ENCODE peak calls at places on chromosomes 4 and X, in nine cellular contexts. L is HAP-1, G is GM23248, M is pancreas, E is IMR-90, C is mesenchymal stem cell, A is bronchial epithelial cell, O is colonic mucosa, Y is suprapubic skin. W is an unnamed sample.

GRCh38 chr4:184400375-184400870 is 73.9 kb downstream of the IRF2 start:
- DNase-seq in L (no peak), G (peak; percentile 94), M (no peak), E (peak; percentile 97), C (peak; percentile 52), A (peak; percentile 95), O (no peak), Y (no peak), W (no peak)

GRCh38 chrX:20653070-20653469 is 386.4 kb upstream of the RPS6KA3 start:
- DNase-seq in L (no peak), G (peak; percentile 9), M (no peak), E (no peak), C (no peak), A (peak; percentile 32), O (no peak), Y (no peak), W (no peak)

GRCh38 chrX:18129694-18130093 is 91.0 kb downstream of the BEND2 start:
- DNase-seq in L (no peak), G (no peak), M (no peak), E (no peak), C (no peak), A (no peak), O (no peak), Y (no peak), W (no peak)

GRCh38 chrX:10112510-10112909 is 44.3 kb upstream of the CLCN4 start:
- DNase-seq in L (no peak), G (no peak), M (no peak), E (no peak), C (no peak), A (no peak), O (no peak), Y (no peak), W (no peak)

GRCh38 chr4:120921456-120922389 is 803 bp downstream of the PRDM5 start:
- DNase-seq in L (peak; percentile 8), G (peak; percentile 84), M (peak; percentile 84), E (peak; percentile 68), C (peak; percentile 76), A (peak; percentile 47), O (peak; percentile 71), Y (peak; percentile 86), W (peak; percentile 69)

GRCh38 chrX:74924449-74925209 is 623 bp downstream of the NEXMIF start:
- DNase-seq in L (peak; percentile 76), G (peak; percentile 12), M (peak; percentile 74), E (no peak), C (peak; percentile 1), A (peak; percentile 2), O (peak; percentile 33), Y (peak; percentile 75), W (peak; percentile 52)

GRCh38 chr4:118112117-118112516 is 77.8 kb downstream of the NDST3 start:
- DNase-seq in L (no peak), G (no peak), M (no peak), E (no peak), C (no peak), A (no peak), O (no peak), Y (no peak), W (no peak)

GRCh38 chr4:174604198-174604597 is 81.9 kb upstream of the HPGD start:
- DNase-seq in L (no peak), G (peak; percentile 55), M (no peak), E (peak; percentile 10), C (peak; percentile 80), A (peak; percentile 98), O (no peak), Y (no peak), W (no peak)

GRCh38 chrX:153735274-153735673 is 10.6 kb downstream of the ABCD1 start:
- DNase-seq in L (no peak), G (peak; percentile 10), M (peak; percentile 4), E (no peak), C (no peak), A (peak; percentile 26), O (no peak), Y (no peak), W (no peak)

GRCh38 chrX:14673764-14674163 is 144.4 kb downstream of the GLRA2 start:
- DNase-seq in L (no peak), G (peak; percentile 80), M (no peak), E (peak; percentile 91), C (peak; percentile 89), A (peak; percentile 91), O (peak; percentile 20), Y (no peak), W (no peak)

GRCh38 chr4:1494416-1495315 is 88.4 kb upstream of the NKX1-1 start:
- DNase-seq in L (no peak), G (no peak), M (peak; percentile 43), E (no peak), C (no peak), A (no peak), O (no peak), Y (no peak), W (no peak)

GRCh38 chr4:6393066-6393465 is 79.3 kb downstream of the PPP2R2C start:
- DNase-seq in L (no peak), G (no peak), M (no peak), E (no peak), C (no peak), A (no peak), O (no peak), Y (no peak), W (no peak)
- H3K27me3 ChIP-seq in L (no peaks in the 10 kb centered on the region), G (peaks cover 12% of the 10 kb centered on the region), M (no peaks in the 10 kb centered on the region), E (peaks cover 23% of the 10 kb centered on the region), C (peaks cover 26% of the 10 kb centered on the region), A (peaks cover 6% of the 10 kb centered on the region), O (no peaks in the 10 kb centered on the region), Y (peaks cover 26% of the 10 kb centered on the region), W (no peaks in the 10 kb centered on the region)

GRCh38 chrX:70025464-70025863 is 24.3 kb downstream of the AWAT2 start:
- DNase-seq in L (no peak), G (peak; percentile 22), M (no peak), E (peak; percentile 16), C (no peak), A (no peak), O (no peak), Y (no peak), W (no peak)
- H3K27me3 ChIP-seq in L (no peaks in the 10 kb centered on the region), G (no peaks in the 10 kb centered on the region), M (no peaks in the 10 kb centered on the region), E (peaks cover 14% of the 10 kb centered on the region), C (no peaks in the 10 kb centered on the region), A (no peaks in the 10 kb centered on the region), O (no peaks in the 10 kb centered on the region), Y (no peaks in the 10 kb centered on the region), W (no peaks in the 10 kb centered on the region)

GRCh38 chrX:104108955-104109354 is 3.4 kb upstream of the ZCCHC18 start:
- DNase-seq in L (no peak), G (no peak), M (no peak), E (no peak), C (no peak), A (no peak), O (no peak), Y (no peak), W (no peak)

GRCh38 chrX:104113237-104113965 is 1.1 kb downstream of the ZCCHC18 start:
- DNase-seq in L (peak; percentile 88), G (peak; percentile 67), M (peak; percentile 61), E (peak; percentile 53), C (peak; percentile 66), A (peak; percentile 38), O (peak; percentile 49), Y (no peak), W (peak; percentile 80)

GRCh38 chrX:104117753-104118152 is 5.4 kb downstream of the ZCCHC18 start:
- DNase-seq in L (no peak), G (no peak), M (no peak), E (no peak), C (no peak), A (no peak), O (no peak), Y (no peak), W (no peak)

GRCh38 chrX:104112326-104112951 is at the start of gene ZCCHC18:
- DNase-seq in L (peak; percentile 89), G (peak; percentile 66), M (peak; percentile 68), E (peak; percentile 57), C (peak; percentile 73), A (peak; percentile 2), O (peak; percentile 28), Y (no peak), W (peak; percentile 91)
- H3K27me3 ChIP-seq in L (no peaks in the 10 kb centered on the region), G (no peaks in the 10 kb centered on the region), M (no peaks in the 10 kb centered on the region), E (peaks cover 6% of the 10 kb centered on the region), C (no peaks in the 10 kb centered on the region), A (peaks cover 2% of the 10 kb centered on the region), O (peaks cover 3% of the 10 kb centered on the region), Y (no peaks in the 10 kb centered on the region), W (no peaks in the 10 kb centered on the region)

GRCh38 chrX:124348152-124348551 is 1.8 kb downstream of the SH2D1A start:
- DNase-seq in L (no peak), G (no peak), M (no peak), E (no peak), C (no peak), A (peak; percentile 58), O (no peak), Y (no peak), W (no peak)
- H3K27me3 ChIP-seq in L (peaks cover 2% of the 10 kb centered on the region), G (no peaks in the 10 kb centered on the region), M (no peaks in the 10 kb centered on the region), E (no peaks in the 10 kb centered on the region), C (no peaks in the 10 kb centered on the region), A (no peaks in the 10 kb centered on the region), O (no peaks in the 10 kb centered on the region), Y (no peaks in the 10 kb centered on the region), W (no peaks in the 10 kb centered on the region)

DNA sequence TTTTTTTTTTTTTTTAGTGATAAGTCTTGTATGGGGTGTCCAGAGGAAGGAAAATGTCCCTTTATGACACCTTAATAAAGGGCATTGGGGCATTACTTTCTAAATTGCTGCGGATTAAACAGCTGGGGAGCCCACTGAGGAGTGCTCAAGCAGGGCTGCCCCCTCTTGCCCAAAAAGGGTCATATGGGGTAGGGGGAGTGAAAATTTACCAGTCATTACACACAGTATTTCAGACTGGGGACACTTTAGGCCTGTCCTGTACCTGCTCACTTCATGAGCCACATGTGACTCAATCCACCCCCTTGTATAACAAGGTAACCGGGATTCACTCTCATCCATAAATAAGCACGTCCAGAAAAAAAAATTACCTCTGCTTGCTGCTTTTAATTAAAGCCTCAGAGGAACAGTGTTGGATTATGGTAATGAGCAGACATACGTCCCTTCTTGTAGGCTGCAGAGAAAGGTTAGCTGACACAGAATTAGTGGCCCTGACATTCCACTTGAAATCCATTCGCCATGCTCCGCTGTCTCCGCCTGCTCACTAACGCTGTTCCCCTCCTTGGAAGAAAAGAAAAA is 1.8 kb downstream of the PRDM8 start:
- DNase-seq in L (no peak), G (no peak), M (no peak), E (no peak), C (no peak), A (no peak), O (no peak), Y (no peak), W (no peak)
- H3K27me3 ChIP-seq in L (no peaks in the 10 kb centered on the region), G (no peaks in the 10 kb centered on the region), M (peaks cover 7% of the 10 kb centered on the region), E (no peaks in the 10 kb centered on the region), C (no peaks in the 10 kb centered on the region), A (no peaks in the 10 kb centered on the region), O (peaks cover 23% of the 10 kb centered on the region), Y (peaks cover 83% of the 10 kb centered on the region), W (peaks cover 100% of the 10 kb centered on the region)